ENCODE peak calls at places on chromosomes 7 and 10, in eight cellular contexts. Z is iris pigment epithelial cell; X is activated CD4-positive, alpha-beta T cell treated with anti-CD3 and anti-CD28 coated beads, Interleukin-2, amount 10 ng/mL, durations not matched to agents 7 days and 5 days; F is mesendoderm; D is B cell; O is EH; E is mesothelial cell of epicardium; S is IMR-90. R is an unnamed sample.

GRCh38 chr7:111796671-111797070 is 234.4 kb upstream of the IMMP2L start:
- DNase-seq in O (no peak), F (peak; percentile 36), E (no peak), S (peak; percentile 4), Z (peak; percentile 12), D (peak; percentile 14), X (peak; percentile 7), R (peak; percentile 23)

GRCh38 chr10:30820282-30820991 is 190.9 kb upstream of the LYZL2 start:
- DNase-seq in F (no peak), X (no peak), D (no peak), E (no peak), O (peak; percentile 95), Z (peak; percentile 87), S (peak; percentile 95), R (peak; percentile 85)

GRCh38 chr7:87926581-87927461 is 7.2 kb upstream of the ADAM22 start:
- DNase-seq in S (no peak), E (no peak), Z (peak; percentile 44), X (no peak), F (peak; percentile 94), O (no peak), D (no peak), R (peak; percentile 82)

GRCh38 chr10:69464801-69465401 is 13.6 kb downstream of the TSPAN15 start:
- DNase-seq in F (no peak), S (no peak), X (no peak), D (no peak), O (no peak), Z (no peak), E (no peak), R (no peak)

GRCh38 chr7:25804154-25804553 is 347.8 kb upstream of the NFE2L3 start:
- DNase-seq in D (no peak), E (no peak), S (no peak), Z (no peak), X (no peak), F (no peak), O (peak; percentile 12), R (no peak)

GRCh38 chr7:157692156-157693011 is 355.6 kb downstream of the DNAJB6 start:
- DNase-seq in O (no peak), E (no peak), S (no peak), X (no peak), D (no peak), Z (no peak), F (no peak), R (no peak)

GRCh38 chr7:29332875-29333482 is 138.4 kb downstream of the CHN2 start:
- DNase-seq in E (no peak), Z (no peak), S (no peak), O (no peak), X (no peak), F (no peak), D (no peak), R (no peak)

GRCh38 chr10:63128443-63128842 is 4.7 kb upstream of the NRBF2 start:
- DNase-seq in X (no peak), E (no peak), O (peak; percentile 29), D (no peak), Z (peak; percentile 34), S (peak; percentile 70), F (no peak), R (peak; percentile 55)

GRCh38 chr7:36668750-36669149 is 55.5 kb downstream of the AOAH start:
- DNase-seq in O (no peak), X (no peak), F (no peak), S (no peak), D (no peak), E (no peak), Z (no peak), R (no peak)

GRCh38 chr10:43110318-43111071 is 27.8 kb upstream of the CSGALNACT2 start:
- DNase-seq in S (peak; percentile 57), F (peak; percentile 13), Z (peak; percentile 40), E (no peak), X (no peak), D (no peak), O (peak; percentile 70), R (peak; percentile 52)

GRCh38 chr10:12469345-12469744 is 120.0 kb downstream of the CAMK1D start:
- DNase-seq in D (no peak), X (no peak), O (no peak), Z (no peak), E (no peak), F (no peak), S (no peak), R (no peak)

GRCh38 chr7:82389847-82390246 is 53.7 kb downstream of the CACNA2D1 start:
- DNase-seq in Z (no peak), X (no peak), D (no peak), F (peak; percentile 26), S (no peak), E (no peak), O (no peak), R (no peak)

GRCh38 chr10:86932674-86933073 is 24.7 kb downstream of the MMRN2 start:
- DNase-seq in E (no peak), Z (no peak), D (no peak), F (no peak), S (no peak), X (no peak), O (no peak), R (no peak)

GRCh38 chr10:12922117-12922900 is 79.2 kb downstream of the CCDC3 start:
- DNase-seq in D (no peak), O (no peak), X (no peak), S (no peak), Z (no peak), E (no peak), F (no peak), R (no peak)

GRCh38 chr10:93376372-93377296 is 105.5 kb downstream of the MYOF start:
- DNase-seq in S (peak; percentile 90), D (peak; percentile 74), F (peak; percentile 87), E (no peak), Z (peak; percentile 88), O (peak; percentile 97), X (peak; percentile 67), R (peak; percentile 92)

GRCh38 chr10:86385806-86386205 is 19.2 kb upstream of the GRID1 start:
- DNase-seq in F (no peak), E (no peak), D (no peak), Z (no peak), O (no peak), S (no peak), X (no peak), R (no peak)

GRCh38 chr10:8054498-8055407 is at the start of gene GATA3:
- DNase-seq in S (peak; percentile 34), D (peak; percentile 54), Z (peak; percentile 39), X (peak; percentile 90), E (peak; percentile 74), F (peak; percentile 97), O (peak; percentile 68), R (peak; percentile 71)

GRCh38 chr10:59971915-59972314 is 65.6 kb upstream of the CCDC6 start:
- DNase-seq in F (peak; percentile 26), E (no peak), Z (peak; percentile 67), S (no peak), X (no peak), O (no peak), D (no peak), R (peak; percentile 86)

GRCh38 chr7:47285860-47286491 is 295.9 kb downstream of the TNS3 start:
- DNase-seq in E (no peak), F (peak; percentile 8), O (peak; percentile 96), D (no peak), S (no peak), X (no peak), Z (peak; percentile 40), R (no peak)

GRCh38 chr10:49736564-49737113 is 25.5 kb downstream of the OGDHL start:
- DNase-seq in D (no peak), S (no peak), Z (no peak), F (no peak), E (no peak), X (no peak), O (no peak), R (no peak)

GRCh38 chr7:144019457-144019856 is 19.3 kb downstream of the OR6B1 start:
- DNase-seq in X (no peak), O (peak; percentile 94), E (no peak), D (no peak), F (peak; percentile 92), Z (peak; percentile 98), S (peak; percentile 91), R (peak; percentile 58)